ENCODE peak calls at places on chromosome 5, in eight cellular contexts. N is A549, H is pancreas, L is endothelial cell, P is tibial artery, K is neural progenitor cell, B is PC-3, Y is WTC11. U is an unnamed sample.
A peak's percentile ranks its signal among the peaks of the same experiment; 100 is the strongest.

GRCh38 chr5:368162-369084 is 46.9 kb downstream of the AHRR start:
- DNase-seq in K (no peak), B (no peak), Y (peak; percentile 8), H (no peak), P (peak; percentile 56), L (no peak), N (no peak), U (peak; percentile 80)

GRCh38 chr5:36066540-36067210 is at the start of gene UGT3A2:
- DNase-seq in B (no peak), L (peak; percentile 30), N (no peak), Y (peak; percentile 77), H (no peak), P (no peak), K (peak; percentile 84), U (no peak)

GRCh38 chr5:9976621-9977020 is 273.1 kb downstream of the ATPSCKMT start:
- DNase-seq in H (no peak), B (no peak), L (no peak), Y (no peak), P (no peak), N (no peak), K (no peak), U (no peak)

GRCh38 chr5:131322926-131323325 is 59.1 kb downstream of the CDC42SE2 start:
- DNase-seq in H (no peak), Y (no peak), B (peak; percentile 7), P (no peak), N (no peak), L (no peak), K (no peak), U (no peak)

GRCh38 chr5:157132302-157132612 is 10.4 kb downstream of the MED7 start:
- DNase-seq in P (no peak), N (no peak), B (no peak), L (no peak), H (no peak), K (no peak), Y (no peak), U (no peak)

GRCh38 chr5:95731571-95732554 is 727 bp downstream of the RHOBTB3 start:
- DNase-seq in Y (peak; percentile 65), P (peak; percentile 77), H (peak; percentile 38), L (peak; percentile 37), N (peak; percentile 19), B (peak; percentile 18), K (peak; percentile 61), U (peak; percentile 30)

GRCh38 chr5:90408571-90409317 is 812 bp downstream of the CETN3 start:
- DNase-seq in K (peak; percentile 16), B (peak; percentile 63), L (no peak), N (no peak), Y (no peak), H (no peak), P (no peak), U (no peak)

GRCh38 chr5:9337908-9338307 is 208.0 kb downstream of the SEMA5A start:
- DNase-seq in N (no peak), L (no peak), B (peak; percentile 96), P (no peak), Y (no peak), K (no peak), H (no peak), U (no peak)

GRCh38 chr5:131649160-131649559 is 14.1 kb upstream of the RAPGEF6 start:
- DNase-seq in B (peak; percentile 68), H (no peak), N (no peak), K (no peak), Y (no peak), P (no peak), L (no peak), U (no peak)

GRCh38 chr5:71695561-71695960 is 23.5 kb upstream of the CARTPT start:
- DNase-seq in N (no peak), L (no peak), H (no peak), P (no peak), Y (no peak), K (no peak), B (no peak), U (no peak)

GRCh38 chr5:88248743-88249540 is 19.7 kb downstream of the TMEM161B start:
- DNase-seq in B (no peak), N (no peak), H (no peak), P (no peak), L (no peak), K (no peak), Y (no peak), U (no peak)

GRCh38 chr5:67816456-67816855 is 399.1 kb upstream of the PIK3R1 start:
- DNase-seq in H (no peak), K (no peak), L (no peak), Y (no peak), P (no peak), N (no peak), B (no peak), U (no peak)

GRCh38 chr5:113102121-113102531 is 125.5 kb downstream of the DCP2 start:
- DNase-seq in K (no peak), B (no peak), P (no peak), Y (no peak), L (no peak), H (no peak), N (no peak), U (no peak)

GRCh38 chr5:34598177-34598794 is 57.8 kb upstream of the RAI14 start:
- DNase-seq in L (no peak), B (peak; percentile 93), P (no peak), K (no peak), N (peak; percentile 78), H (no peak), Y (no peak), U (no peak)

GRCh38 chr5:6819521-6819920 is 106.3 kb downstream of the TENT4A start:
- DNase-seq in Y (peak; percentile 23), H (no peak), K (peak; percentile 65), B (no peak), N (no peak), P (no peak), L (no peak), U (no peak)
- TF ChIP-seq CTCF in Y (no peak), H (no peak), K (peak; percentile 65), B (no peak), N (no peak), P (no peak), L (no peak), U (no peak)

DNA sequence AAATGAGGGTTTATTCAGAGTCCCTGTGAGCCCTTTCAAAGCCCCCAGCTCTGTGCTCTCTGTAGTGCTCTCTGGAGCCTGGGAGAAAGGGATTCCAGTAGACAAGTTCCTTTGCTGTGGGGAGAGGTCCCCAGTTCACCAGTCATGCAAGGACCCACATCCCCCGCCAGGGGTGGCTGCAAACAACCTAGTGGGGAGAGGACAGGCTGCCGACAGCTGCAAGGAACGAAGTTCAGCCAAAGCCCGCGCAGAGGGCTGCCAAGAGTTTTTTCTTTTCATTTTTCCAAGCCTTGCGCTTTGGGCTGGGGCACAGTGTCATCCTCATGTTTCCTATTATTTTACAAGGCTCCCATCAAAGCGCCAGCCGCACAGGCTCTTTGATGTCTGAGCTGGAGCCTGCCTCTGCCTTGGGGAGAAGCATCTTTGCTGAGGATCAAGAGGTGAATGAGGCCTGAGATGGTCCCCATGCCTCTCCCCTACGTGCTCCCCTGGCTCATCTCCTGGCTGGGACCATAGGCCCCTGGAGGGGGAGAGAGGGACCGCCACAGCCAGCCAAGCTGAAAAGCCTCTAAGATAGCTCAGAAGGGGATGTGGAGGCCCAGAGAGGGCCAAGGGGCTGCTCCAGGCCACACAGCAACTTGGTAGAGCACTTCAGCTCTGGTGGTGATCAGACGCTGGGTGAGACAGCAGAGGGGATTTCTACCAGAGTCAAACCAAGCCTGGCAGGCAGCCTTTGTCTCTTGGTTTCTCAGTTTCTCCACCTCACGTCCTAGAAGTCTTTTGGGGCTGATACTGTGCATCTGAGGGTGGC is 50.5 kb upstream of the SYNPO start:
- DNase-seq in P (peak; percentile 88), Y (peak; percentile 64), N (no peak), L (peak; percentile 45), B (no peak), H (peak; percentile 70), K (peak; percentile 64), U (no peak)
- TF ChIP-seq CTCF in P (peak; percentile 91), Y (no peak), N (no peak), L (peak; percentile 23), B (no peak), H (peak; percentile 39), K (peak; percentile 43), U (peak; percentile 7)

GRCh38 chr5:14829396-14829795 is 42.2 kb downstream of the ANKH start:
- DNase-seq in N (no peak), P (no peak), Y (no peak), L (no peak), B (no peak), H (no peak), K (no peak), U (no peak)

GRCh38 chr5:14831006-14831338 is 40.6 kb downstream of the ANKH start:
- DNase-seq in L (no peak), N (no peak), H (no peak), Y (no peak), P (no peak), B (no peak), K (no peak), U (no peak)

GRCh38 chr5:14834062-14834461 is 37.5 kb downstream of the ANKH start:
- DNase-seq in Y (no peak), N (no peak), P (no peak), K (no peak), H (no peak), B (no peak), L (no peak), U (no peak)

GRCh38 chr5:14826714-14827113 is 44.9 kb downstream of the ANKH start:
- DNase-seq in B (no peak), L (no peak), H (no peak), Y (no peak), P (no peak), N (no peak), K (no peak), U (no peak)

DNA sequence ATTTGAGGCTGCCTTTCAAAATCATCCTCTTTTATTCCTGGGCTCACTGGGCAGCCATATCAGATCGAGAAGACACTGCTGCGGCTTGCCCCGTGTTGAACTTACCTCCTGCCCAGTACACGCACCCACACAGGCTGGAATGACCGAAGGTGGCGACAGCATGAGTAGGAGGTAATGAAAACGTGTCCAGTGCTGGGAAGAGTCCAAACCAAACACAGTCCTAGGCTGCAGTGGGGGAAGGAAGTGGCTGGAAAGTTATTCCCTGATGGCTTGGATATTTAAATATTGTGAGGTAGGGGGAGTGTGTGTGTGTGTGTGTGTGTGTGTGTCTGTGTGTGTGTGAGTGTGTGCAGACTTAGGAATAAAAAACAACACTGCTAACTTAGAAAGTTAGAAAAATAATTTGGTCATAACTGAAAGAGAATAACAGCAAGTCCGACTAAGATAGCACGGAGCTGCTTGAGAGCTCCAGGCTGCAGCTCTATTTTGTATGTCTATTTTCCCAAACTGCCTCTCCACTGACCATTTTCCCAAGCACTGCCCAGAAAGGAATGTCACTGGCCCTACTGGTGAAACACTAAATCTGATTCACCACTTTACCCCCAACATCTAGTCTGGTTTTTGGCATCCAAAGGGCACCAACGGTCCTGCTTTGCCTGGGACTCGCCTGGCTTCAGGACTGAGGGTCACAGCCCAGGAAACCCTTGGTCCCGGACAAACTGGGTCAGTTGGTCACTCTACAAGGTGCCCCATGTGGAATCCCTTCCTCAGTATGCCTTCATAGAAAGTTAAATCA is 41.2 kb downstream of the ANKH start:
- DNase-seq in Y (no peak), L (no peak), H (peak; percentile 37), K (no peak), N (no peak), B (no peak), P (peak; percentile 77), U (no peak)
- TF ChIP-seq CTCF in Y (no peak), L (no peak), H (no peak), K (no peak), N (no peak), B (no peak), P (no peak), U (no peak)

DNA sequence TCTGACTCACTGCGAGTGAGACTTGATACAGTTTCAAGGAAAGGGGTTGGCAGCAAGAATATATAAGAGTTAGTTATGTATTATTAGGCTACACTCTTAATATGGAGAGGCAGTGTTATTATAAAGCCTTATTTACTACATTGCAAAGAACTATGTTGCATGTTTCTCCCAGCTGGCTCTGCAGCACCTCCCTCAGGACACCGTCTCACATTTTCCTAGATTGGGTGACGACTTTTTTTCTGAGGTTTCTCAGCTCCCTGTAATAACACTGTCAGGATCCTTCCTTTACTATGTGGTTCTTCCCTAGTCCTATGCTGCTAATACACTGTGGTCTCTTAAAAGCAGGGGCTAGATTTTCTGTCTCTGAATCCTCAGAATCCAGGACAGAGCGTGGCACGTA is 153.7 kb downstream of the INSYN2B start:
- DNase-seq in Y (peak; percentile 15), N (no peak), H (no peak), B (peak; percentile 33), L (no peak), K (no peak), P (no peak), U (no peak)
- TF ChIP-seq CTCF in Y (no peak), N (peak; percentile 7), H (no peak), B (peak; percentile 58), L (no peak), K (peak; percentile 22), P (no peak), U (peak; percentile 20)

U was measured in GM13977.